ENCODE peak calls at places on chromosomes 12 and 14, in four cellular contexts. W, K, Y and Z are unnamed samples.

GRCh38 chr12:96648941-96649340 is 159.6 kb downstream of the CFAP54 start:
- DNase-seq in W (no peak), K (no peak), Y (no peak), Z (no peak)

GRCh38 chr12:85273411-85274075 is 6.5 kb upstream of the ALX1 start:
- DNase-seq in W (no peak), K (no peak), Y (no peak), Z (no peak)

GRCh38 chr14:70098257-70098809 is 90.4 kb downstream of the SLC8A3 start:
- DNase-seq in W (no peak), K (no peak), Y (no peak), Z (no peak)

GRCh38 chr14:105484069-105484996 is 2.4 kb upstream of the CRIP1 start:
- DNase-seq in W (no peak), K (no peak), Y (no peak), Z (no peak)

GRCh38 chr12:65878540-65878939 is 54.3 kb downstream of the HMGA2 start:
- DNase-seq in W (no peak), K (no peak), Y (no peak), Z (no peak)

GRCh38 chr14:23102801-23103200 is 2.0 kb downstream of the CIROP start:
- DNase-seq in W (no peak), K (no peak), Y (no peak), Z (no peak)

GRCh38 chr12:51785906-51786305 is 62.6 kb downstream of the FIGNL2 start:
- DNase-seq in W (no peak), K (no peak), Y (no peak), Z (no peak)

GRCh38 chr12:99529966-99530365 is 117.6 kb upstream of the GARIN6 start:
- DNase-seq in W (no peak), K (peak), Y (no peak), Z (no peak)

GRCh38 chr14:22977434-22977683 is 5.0 kb downstream of the AJUBA start:
- DNase-seq in W (no peak), K (no peak), Y (no peak), Z (no peak)

GRCh38 chr12:6069452-6070093 is 54.9 kb downstream of the VWF start:
- DNase-seq in W (no peak), K (no peak), Y (no peak), Z (no peak)

GRCh38 chr12:54593716-54594115 is 5.3 kb upstream of the PPP1R1A start:
- DNase-seq in W (no peak), K (no peak), Y (no peak), Z (no peak)

GRCh38 chr12:124923906-124924734 is 9.7 kb upstream of the UBC start:
- DNase-seq in W (no peak), K (no peak), Y (no peak), Z (peak)

GRCh38 chr12:89529738-89530137 is 3.9 kb upstream of the POC1B start:
- DNase-seq in W (no peak), K (peak), Y (peak), Z (no peak)

GRCh38 chr12:6899837-6900519 is 4.6 kb upstream of the LRRC23 start:
- DNase-seq in W (no peak), K (no peak), Y (peak), Z (no peak)

GRCh38 chr14:24179961-24180726 is 8.3 kb downstream of the REC8 start:
- DNase-seq in W (no peak), K (no peak), Y (no peak), Z (no peak)

GRCh38 chr14:69059658-69060648 is 80.9 kb upstream of the ACTN1 start:
- DNase-seq in W (no peak), K (no peak), Y (no peak), Z (no peak)

GRCh38 chr12:78470354-78471195 is 394.0 kb upstream of the SYT1 start:
- DNase-seq in W (no peak), K (no peak), Y (peak), Z (peak)

GRCh38 chr14:71355324-71356201 is 448.3 kb downstream of the PCNX1 start:
- DNase-seq in W (no peak), K (no peak), Y (no peak), Z (no peak)

GRCh38 chr12:121958521-121959240 is 40.3 kb downstream of the CFAP251 start:
- DNase-seq in W (no peak), K (no peak), Y (no peak), Z (no peak)

GRCh38 chr12:114241973-114242434 is 163.9 kb downstream of the TBX5 start:
- DNase-seq in W (no peak), K (peak), Y (no peak), Z (no peak)

GRCh38 chr14:84707830-84708229 is 822.1 kb upstream of the FLRT2 start:
- DNase-seq in W (no peak), K (no peak), Y (no peak), Z (peak)

GRCh38 chr12:42103155-42103554 is 41.5 kb downstream of the GXYLT1 start:
- DNase-seq in W (no peak), K (no peak), Y (no peak), Z (no peak)

GRCh38 chr12:56373515-56373914 is 10.9 kb upstream of the APOF start:
- DNase-seq in W (no peak), K (no peak), Y (no peak), Z (no peak)

GRCh38 chr12:47752552-47752951 is 6.1 kb downstream of the RAPGEF3 start:
- DNase-seq in W (no peak), K (no peak), Y (no peak), Z (no peak)

GRCh38 chr14:85764809-85765208 is 234.9 kb downstream of the FLRT2 start:
- DNase-seq in W (no peak), K (no peak), Y (no peak), Z (no peak)

GRCh38 chr14:31897581-31898186 is 179.4 kb upstream of the ARHGAP5 start:
- DNase-seq in W (no peak), K (no peak), Y (no peak), Z (no peak)

GRCh38 chr12:120709976-120710804 is at the start of gene UNC119B:
- DNase-seq in W (no peak), K (no peak), Y (no peak), Z (no peak)

GRCh38 chr12:110431957-110432587 is 18.1 kb downstream of the ARPC3 start:
- DNase-seq in W (no peak), K (no peak), Y (no peak), Z (no peak)

GRCh38 chr14:104682107-104682593 is 7.3 kb upstream of the INF2 start:
- DNase-seq in W (peak), K (no peak), Y (no peak), Z (peak)

GRCh38 chr12:10612954-10613333 is 465 bp downstream of the MAGOHB start:
- DNase-seq in W (no peak), K (no peak), Y (no peak), Z (peak)

GRCh38 chr12:106446429-106447092 is 89.0 kb downstream of the POLR3B start:
- DNase-seq in W (no peak), K (no peak), Y (no peak), Z (no peak)

GRCh38 chr12:121175383-121176119 is 34.4 kb upstream of the P2RX4 start:
- DNase-seq in W (no peak), K (no peak), Y (no peak), Z (no peak)

GRCh38 chr12:13362260-13362841 is 165.8 kb downstream of the EMP1 start:
- DNase-seq in W (peak), K (no peak), Y (peak), Z (peak)

GRCh38 chr12:51921017-51921725 is 13.9 kb downstream of the ACVRL1 start:
- DNase-seq in W (no peak), K (no peak), Y (no peak), Z (no peak)

GRCh38 chr12:43893670-43894069 is 57.8 kb downstream of the TMEM117 start:
- DNase-seq in W (no peak), K (no peak), Y (no peak), Z (no peak)

GRCh38 chr12:7479784-7480183 is 23.8 kb downstream of the CD163 start:
- DNase-seq in W (no peak), K (no peak), Y (no peak), Z (no peak)

GRCh38 chr12:110317921-110318320 is 36.9 kb downstream of the ATP2A2 start:
- DNase-seq in W (no peak), K (no peak), Y (no peak), Z (no peak)

GRCh38 chr12:114445401-114446323 is 39.7 kb upstream of the TBX5 start:
- DNase-seq in W (no peak), K (no peak), Y (no peak), Z (no peak)

GRCh38 chr12:123478762-123479161 is 20.8 kb downstream of the SNRNP35 start:
- DNase-seq in W (no peak), K (no peak), Y (no peak), Z (no peak)

GRCh38 chr12:69739287-69740191 is 879 bp downstream of the RAB3IP start:
- DNase-seq in W (no peak), K (peak), Y (peak), Z (peak)
- H3K9ac ChIP-seq in W (peak), K (peak), Y (peak), Z (peak)

DNA sequence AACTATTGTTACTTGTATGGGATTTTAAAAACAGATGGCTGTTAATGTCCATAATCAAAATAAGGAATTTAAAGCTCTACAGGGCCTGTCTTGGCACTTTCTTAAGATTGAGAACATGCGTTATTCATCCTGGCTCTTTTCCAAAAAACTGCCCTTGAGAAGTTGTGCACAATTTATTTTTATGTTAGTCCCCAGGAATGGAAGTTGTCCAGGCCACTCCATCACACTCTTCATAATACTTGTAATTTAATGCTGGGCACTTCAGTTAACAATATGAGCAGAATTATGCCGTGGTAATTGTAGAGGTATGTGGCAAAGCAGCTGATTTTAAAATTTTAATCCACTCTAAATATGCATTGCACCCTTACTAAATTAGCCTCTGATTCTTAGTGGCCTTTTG is 51.8 kb upstream of the REP15 start:
- DNase-seq in W (no peak), K (no peak), Y (no peak), Z (no peak)
- TF ChIP-seq SUZ12 in W (no peak), K (no peak), Y (no peak), Z (no peak)

DNA sequence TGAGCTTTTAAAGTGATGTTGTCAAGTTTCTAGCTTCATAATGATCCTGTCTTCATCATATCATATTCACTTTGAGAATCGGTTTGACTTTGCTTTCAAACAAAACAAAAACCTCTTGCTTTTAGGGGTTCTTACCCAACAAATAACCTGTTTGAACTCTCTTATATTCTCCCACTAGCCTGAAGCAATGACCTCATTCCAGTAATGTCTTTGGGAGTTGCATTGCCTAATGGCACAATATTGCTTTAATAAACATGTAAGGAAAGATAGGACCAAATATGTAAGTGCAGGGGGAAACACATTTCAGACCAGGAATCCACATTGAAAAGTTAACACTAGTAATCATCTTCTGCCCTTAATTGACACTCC is 27.6 kb downstream of the WBP11 start:
- DNase-seq in W (no peak), K (no peak), Y (no peak), Z (no peak)
- H3K9ac ChIP-seq in W (no peak), K (peak), Y (peak), Z (peak)

GRCh38 chr14:99271951-99272668 is at the start of gene BCL11B:
- DNase-seq in W (no peak), K (peak), Y (peak), Z (no peak)
- TF ChIP-seq SUZ12 in W (no peak), K (no peak), Y (no peak), Z (no peak)

GRCh38 chr12:115452751-115453281 is 768.8 kb upstream of the TBX3 start:
- DNase-seq in W (no peak), K (no peak), Y (no peak), Z (no peak)
- H3K9ac ChIP-seq in W (no peak), K (no peak), Y (no peak), Z (no peak)